ENCODE peak calls at places on chromosomes 11 and 22, in six cellular contexts. W is cardiac muscle cell, P is K562, M is uterus, G is PC-9, V is ovary. O is an unnamed sample.

GRCh38 chr22:29882716-29883044 is 294 bp upstream of the MTMR3 start:
- DNase-seq in W (no peak), P (no peak), M (no peak), G (no peak), V (no peak), O (no peak)

GRCh38 chr11:2687782-2688191 is 12.0 kb downstream of the KCNQ1OT1 start:
- DNase-seq in W (no peak), P (no peak), M (no peak), G (no peak), V (peak; percentile 48), O (no peak)

GRCh38 chr22:39292002-39292401 is 27.4 kb downstream of the RPL3 start:
- DNase-seq in W (no peak), P (no peak), M (no peak), G (peak; percentile 85), V (no peak), O (no peak)

GRCh38 chr11:133842053-133842452 is 3.3 kb downstream of the SPATA19 start:
- DNase-seq in W (no peak), P (no peak), M (no peak), G (no peak), V (no peak), O (no peak)

GRCh38 chr22:24994070-24994763 is 41.7 kb downstream of the KIAA1671 start:
- DNase-seq in W (peak; percentile 41), P (no peak), M (no peak), G (peak; percentile 75), V (no peak), O (no peak)

GRCh38 chr11:122863704-122864326 is 18.7 kb upstream of the JHY start:
- DNase-seq in W (peak; percentile 53), P (peak; percentile 42), M (peak; percentile 38), G (peak; percentile 37), V (peak; percentile 19), O (peak; percentile 19)

GRCh38 chr11:132035228-132035627 is 664.8 kb downstream of the NTM start:
- DNase-seq in W (no peak), P (no peak), M (no peak), G (no peak), V (no peak), O (no peak)

GRCh38 chr11:122706689-122707088 is 51.2 kb downstream of the UBASH3B start:
- DNase-seq in W (no peak), P (no peak), M (no peak), G (no peak), V (no peak), O (no peak)

GRCh38 chr11:100682247-100682969 is 4.7 kb upstream of the ARHGAP42 start:
- DNase-seq in W (no peak), P (no peak), M (no peak), G (no peak), V (no peak), O (no peak)

GRCh38 chr11:105718641-105719040 is 108.8 kb downstream of the GRIA4 start:
- DNase-seq in W (no peak), P (no peak), M (no peak), G (no peak), V (no peak), O (no peak)

GRCh38 chr11:22431074-22431473 is 92.9 kb downstream of the SLC17A6 start:
- DNase-seq in W (no peak), P (no peak), M (no peak), G (no peak), V (no peak), O (no peak)

GRCh38 chr22:45878051-45878764 is 98.8 kb downstream of the WNT7B start:
- DNase-seq in W (peak; percentile 34), P (no peak), M (peak; percentile 12), G (no peak), V (no peak), O (no peak)

GRCh38 chr11:65498977-65499712 is at the start of gene MALAT1:
- DNase-seq in W (peak; percentile 94), P (peak; percentile 75), M (peak; percentile 94), G (peak; percentile 91), V (peak; percentile 93), O (peak; percentile 92)

GRCh38 chr11:26704249-26704648 is 17.6 kb downstream of the SLC5A12 start:
- DNase-seq in W (no peak), P (no peak), M (no peak), G (peak; percentile 5), V (no peak), O (no peak)

GRCh38 chr11:18722293-18722637 is 3.7 kb downstream of the IGSF22 start:
- DNase-seq in W (no peak), P (no peak), M (no peak), G (no peak), V (no peak), O (no peak)

GRCh38 chr11:35838071-35838470 is 105.8 kb upstream of the LDLRAD3 start:
- DNase-seq in W (no peak), P (no peak), M (no peak), G (no peak), V (no peak), O (no peak)

GRCh38 chr22:27768027-27768640 is 33.4 kb downstream of the MN1 start:
- DNase-seq in W (no peak), P (no peak), M (no peak), G (no peak), V (no peak), O (no peak)

GRCh38 chr11:120793150-120793549 is 230.8 kb upstream of the TBCEL start:
- DNase-seq in W (no peak), P (no peak), M (no peak), G (no peak), V (no peak), O (no peak)

GRCh38 chr22:45895436-45896152 is 81.4 kb downstream of the WNT7B start:
- DNase-seq in W (no peak), P (no peak), M (no peak), G (no peak), V (no peak), O (no peak)

GRCh38 chr11:111922803-111923202 is 4.1 kb downstream of the C11orf52 start:
- DNase-seq in W (no peak), P (no peak), M (no peak), G (no peak), V (peak; percentile 67), O (no peak)

GRCh38 chr11:70824590-70825300 is 426.4 kb downstream of the CTTN start:
- DNase-seq in W (no peak), P (no peak), M (no peak), G (no peak), V (no peak), O (no peak)

GRCh38 chr11:64139045-64139444 is 26.9 kb downstream of the MACROD1 start:
- DNase-seq in W (no peak), P (no peak), M (no peak), G (no peak), V (no peak), O (no peak)

GRCh38 chr11:9862981-9863380 is 199.1 kb downstream of the SWAP70 start:
- DNase-seq in W (no peak), P (no peak), M (no peak), G (no peak), V (no peak), O (no peak)

GRCh38 chr22:20571531-20572007 is 64.2 kb downstream of the MED15 start:
- DNase-seq in W (peak; percentile 62), P (peak; percentile 96), M (no peak), G (no peak), V (no peak), O (no peak)

GRCh38 chr22:27669798-27670599 is 131.6 kb downstream of the MN1 start:
- DNase-seq in W (no peak), P (no peak), M (no peak), G (peak; percentile 27), V (no peak), O (no peak)

GRCh38 chr11:130555251-130555841 is 106.9 kb downstream of the ADAMTS15 start:
- DNase-seq in W (no peak), P (no peak), M (no peak), G (no peak), V (no peak), O (no peak)

GRCh38 chr11:118078972-118079411 is 2.1 kb downstream of the TMPRSS4 start:
- DNase-seq in W (no peak), P (no peak), M (no peak), G (no peak), V (no peak), O (no peak)

GRCh38 chr22:31987180-31987579 is 42.8 kb downstream of the YWHAH start:
- DNase-seq in W (no peak), P (no peak), M (no peak), G (no peak), V (no peak), O (no peak)

GRCh38 chr22:49655168-49655812 is 172.4 kb downstream of the BRD1 start:
- DNase-seq in W (no peak), P (no peak), M (no peak), G (no peak), V (no peak), O (no peak)

GRCh38 chr11:30016588-30017363 is at the start of gene KCNA4:
- DNase-seq in W (peak; percentile 76), P (peak; percentile 39), M (no peak), G (no peak), V (no peak), O (no peak)

GRCh38 chr11:111514216-111515031 is at the start of gene HOATZ:
- DNase-seq in W (peak; percentile 54), P (peak; percentile 32), M (no peak), G (no peak), V (no peak), O (no peak)

GRCh38 chr11:65879622-65880021 is at the start of gene CTSW:
- DNase-seq in W (no peak), P (no peak), M (no peak), G (no peak), V (no peak), O (no peak)

GRCh38 chr22:37244114-37244921 is at the start of gene RAC2:
- DNase-seq in W (peak; percentile 31), P (peak; percentile 77), M (peak; percentile 29), G (peak; percentile 76), V (no peak), O (peak; percentile 67)
- H3K4me1 ChIP-seq in W (peaks cover 8% of the 10 kb centered on the region), P (peaks cover 29% of the 10 kb centered on the region), M (no peaks in the 10 kb centered on the region), G (peaks cover 17% of the 10 kb centered on the region), V (no peaks in the 10 kb centered on the region), O (peaks cover 42% of the 10 kb centered on the region)

GRCh38 chr11:124198852-124199389 is 15.8 kb downstream of the OR10D3 start:
- DNase-seq in W (no peak), P (no peak), M (no peak), G (no peak), V (no peak), O (no peak)
- H3K27ac ChIP-seq in W (no peak overlapping the region), P (no peak overlapping the region), M (no peak overlapping the region), G (no peak overlapping the region), V (no peak overlapping the region), O (no peak overlapping the region)

GRCh38 chr22:41368543-41368817 is 13.3 kb upstream of the TEF start:
- DNase-seq in W (no peak), P (no peak), M (no peak), G (no peak), V (no peak), O (no peak)
- H3K4me1 ChIP-seq in W (peaks cover 9% of the 10 kb centered on the region), P (peaks cover 15% of the 10 kb centered on the region), M (peaks cover 4% of the 10 kb centered on the region), G (peaks cover 16% of the 10 kb centered on the region), V (peaks cover 18% of the 10 kb centered on the region), O (no peaks in the 10 kb centered on the region)

DNA sequence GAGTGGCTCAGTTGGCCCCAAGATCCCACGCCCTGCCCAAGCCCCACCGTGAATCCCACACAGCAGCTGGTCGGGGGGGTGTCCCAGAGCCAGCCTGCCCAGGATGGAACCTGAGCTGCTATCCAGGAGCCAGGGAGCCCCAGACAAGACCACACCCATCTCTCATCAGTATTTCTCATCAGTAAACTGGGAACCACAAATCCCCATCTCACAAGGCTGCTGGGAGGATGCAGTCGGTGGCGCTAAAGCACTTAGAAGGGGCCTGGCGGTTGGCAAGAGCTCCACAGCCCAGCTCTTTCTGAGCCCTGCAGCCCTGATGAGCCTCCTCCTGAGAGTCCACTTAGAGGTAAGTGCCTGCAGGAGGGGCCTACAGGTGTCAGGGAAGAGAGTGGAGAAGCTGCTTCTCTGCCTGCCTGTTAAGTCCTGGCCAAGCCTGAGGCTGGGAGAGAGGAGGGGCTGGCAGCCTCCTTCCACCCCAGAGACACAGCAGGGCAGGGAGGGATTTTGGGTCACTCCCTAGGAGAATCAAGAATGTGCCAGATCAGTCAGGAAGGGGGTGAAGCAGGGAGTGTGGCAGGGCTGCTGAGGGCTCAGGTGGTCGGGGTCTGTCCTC is 6.1 kb downstream of the FADS3 start:
- DNase-seq in W (peak; percentile 67), P (peak; percentile 37), M (no peak), G (no peak), V (no peak), O (no peak)
- H3K27ac ChIP-seq in W (no peak overlapping the region), P (no peak overlapping the region), M (no peak overlapping the region), G (no peak overlapping the region), V (no peak overlapping the region), O (no peak overlapping the region)

O was measured in naive thymus-derived CD4-positive, alpha-beta T cell.